ENCODE peak calls at places on chromosomes 11 and 22, in four cellular contexts. N, Y, G and M are unnamed samples.

GRCh38 chr11:122214567-122214966 is 98.6 kb upstream of the BLID start:
- DNase-seq in N (no peak), G (no peak), Y (no peak), M (no peak)

GRCh38 chr22:24049978-24050377 is 38.9 kb downstream of the CABIN1 start:
- DNase-seq in G (no peak), Y (no peak), N (no peak), M (no peak)

GRCh38 chr11:67631427-67631826 is 1.7 kb upstream of the NUDT8 start:
- DNase-seq in Y (no peak), G (no peak), N (no peak), M (no peak)

GRCh38 chr11:78958444-78958843 is 383.8 kb upstream of the NARS2 start:
- DNase-seq in G (no peak), Y (no peak), N (no peak), M (no peak)

GRCh38 chr11:46120361-46120710 is 918 bp downstream of the PHF21A start:
- DNase-seq in G (peak; percentile 54), Y (no peak), N (no peak), M (no peak)

GRCh38 chr11:109892321-109892794 is 200.8 kb upstream of the ZC3H12C start:
- DNase-seq in G (peak; percentile 74), Y (no peak), N (no peak), M (no peak)

GRCh38 chr11:107259826-107260225 is 197.8 kb downstream of the CWF19L2 start:
- DNase-seq in Y (no peak), G (no peak), N (no peak), M (no peak)

GRCh38 chr11:129090056-129090455 is 102.1 kb downstream of the ARHGAP32 start:
- DNase-seq in G (no peak), Y (no peak), N (no peak), M (no peak)

GRCh38 chr11:83140691-83141455 is 16.1 kb upstream of the PCF11 start:
- DNase-seq in Y (no peak), G (no peak), N (no peak), M (peak; percentile 55)

GRCh38 chr11:103862827-103863213 is 173.6 kb upstream of the DDI1 start:
- DNase-seq in Y (no peak), N (no peak), G (no peak), M (no peak)

GRCh38 chr11:70064726-70065317 is 13.3 kb upstream of the ANO1 start:
- DNase-seq in G (no peak), Y (no peak), N (no peak), M (no peak)

GRCh38 chr11:64729851-64730382 is 6.9 kb upstream of the NRXN2 start:
- DNase-seq in Y (no peak), N (no peak), G (peak; percentile 78), M (peak; percentile 53)

GRCh38 chr11:47087801-47088200 is 88.9 kb downstream of the ARFGAP2 start:
- DNase-seq in N (no peak), Y (no peak), G (no peak), M (peak; percentile 57)

GRCh38 chr11:44855138-44855849 is 95.4 kb downstream of the TP53I11 start:
- DNase-seq in N (no peak), Y (no peak), G (no peak), M (no peak)

GRCh38 chr11:36149538-36150242 is 139.5 kb downstream of the COMMD9 start:
- DNase-seq in N (peak; percentile 94), G (peak; percentile 89), Y (peak; percentile 68), M (peak; percentile 87)

GRCh38 chr22:20536590-20537324 is 29.3 kb downstream of the MED15 start:
- DNase-seq in N (no peak), Y (no peak), G (no peak), M (no peak)

GRCh38 chr11:86553322-86553721 is 119.1 kb downstream of the ME3 start:
- DNase-seq in G (no peak), N (no peak), Y (no peak), M (no peak)

GRCh38 chr22:46537946-46538815 is 761 bp upstream of the CELSR1 start:
- DNase-seq in N (peak; percentile 70), Y (no peak), G (no peak), M (peak; percentile 69)

GRCh38 chr11:121762820-121763219 is 310.1 kb upstream of the SORL1-AS1 start:
- DNase-seq in N (no peak), Y (no peak), G (no peak), M (no peak)

GRCh38 chr11:101127348-101127698 is 2.3 kb downstream of the PGR start:
- DNase-seq in N (no peak), Y (no peak), G (peak; percentile 34), M (no peak)

GRCh38 chr11:28384418-28384817 is 276.2 kb downstream of the METTL15 start:
- DNase-seq in N (peak; percentile 5), G (no peak), Y (no peak), M (no peak)

GRCh38 chr22:42967933-42968332 is 47.0 kb downstream of the PACSIN2 start:
- DNase-seq in G (peak; percentile 57), Y (no peak), N (no peak), M (peak; percentile 77)

GRCh38 chr11:40924915-40925314 is 534.5 kb downstream of the LRRC4C start:
- DNase-seq in Y (no peak), N (no peak), G (no peak), M (no peak)

GRCh38 chr22:20258584-20259335 is 9.4 kb downstream of the RTN4R start:
- DNase-seq in G (peak; percentile 91), Y (no peak), N (no peak), M (no peak)

GRCh38 chr22:26634189-26634588 is 12.4 kb downstream of the CRYBA4 start:
- DNase-seq in Y (no peak), G (no peak), N (no peak), M (no peak)

GRCh38 chr11:119419246-119419645 is 3.7 kb downstream of the THY1 start:
- DNase-seq in Y (no peak), N (no peak), G (no peak), M (no peak)

GRCh38 chr22:38850941-38851849 is 7.4 kb upstream of the NPTXR start:
- DNase-seq in Y (no peak), G (peak; percentile 33), N (peak; percentile 36), M (no peak)

GRCh38 chr22:38852522-38852921 is 8.7 kb upstream of the NPTXR start:
- DNase-seq in N (no peak), G (no peak), Y (no peak), M (no peak)

GRCh38 chr22:38849816-38850215 is 6.0 kb upstream of the NPTXR start:
- DNase-seq in Y (no peak), G (no peak), N (no peak), M (no peak)

GRCh38 chr22:38850399-38850798 is 6.6 kb upstream of the NPTXR start:
- DNase-seq in N (no peak), G (no peak), Y (no peak), M (no peak)

GRCh38 chr22:38853149-38853548 is 9.3 kb upstream of the NPTXR start:
- DNase-seq in Y (no peak), N (no peak), G (no peak), M (no peak)
- TF ChIP-seq MYC in Y (no peak), N (no peak), G (no peak), M (no peak)

GRCh38 chr22:38484244-38484643 is 16.3 kb downstream of the KDELR3 start:
- DNase-seq in G (no peak), Y (no peak), N (no peak), M (no peak)

GRCh38 chr22:38481871-38482332 is 14.0 kb downstream of the KDELR3 start:
- DNase-seq in G (no peak), N (no peak), Y (no peak), M (no peak)

GRCh38 chr22:38479096-38479840 is 11.4 kb downstream of the KDELR3 start:
- DNase-seq in G (no peak), Y (no peak), N (no peak), M (no peak)

GRCh38 chr22:38482662-38483308 is 14.9 kb downstream of the KDELR3 start:
- DNase-seq in Y (no peak), N (no peak), G (no peak), M (no peak)

DNA sequence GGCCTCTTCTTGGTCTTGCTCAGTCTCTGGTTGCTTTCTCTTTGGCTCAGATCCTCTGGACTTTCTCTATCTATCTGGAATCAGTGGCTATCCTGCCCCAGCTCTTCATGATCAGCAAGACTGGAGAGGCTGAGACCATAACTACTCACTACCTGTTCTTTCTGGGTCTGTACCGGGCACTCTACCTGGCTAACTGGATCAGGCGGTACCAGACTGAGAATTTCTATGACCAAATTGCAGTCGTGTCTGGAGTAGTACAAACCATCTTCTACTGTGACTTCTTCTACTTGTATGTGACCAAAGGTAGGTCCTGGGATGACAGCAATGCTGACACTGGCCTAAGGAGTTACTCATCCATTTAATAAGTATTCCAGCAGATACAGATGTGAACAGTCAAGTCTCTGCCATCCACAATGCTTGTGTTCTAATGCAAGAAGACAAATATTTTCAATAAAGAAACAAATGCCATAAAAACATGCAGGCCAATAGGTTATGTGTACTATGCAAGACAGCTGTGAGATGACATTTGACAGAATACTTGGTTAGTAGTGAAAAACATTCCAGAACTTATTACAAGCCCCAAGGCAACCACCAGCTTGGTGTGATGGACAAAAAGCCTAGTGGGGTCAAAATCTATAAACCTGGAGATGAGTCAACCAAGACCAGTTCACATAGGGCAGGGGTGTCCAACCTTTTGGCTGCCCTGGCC is 13.4 kb downstream of the KDELR3 start:
- DNase-seq in N (no peak), Y (no peak), G (no peak), M (no peak)
- TF ChIP-seq MYC in N (no peak), Y (no peak), G (no peak), M (no peak)

DNA sequence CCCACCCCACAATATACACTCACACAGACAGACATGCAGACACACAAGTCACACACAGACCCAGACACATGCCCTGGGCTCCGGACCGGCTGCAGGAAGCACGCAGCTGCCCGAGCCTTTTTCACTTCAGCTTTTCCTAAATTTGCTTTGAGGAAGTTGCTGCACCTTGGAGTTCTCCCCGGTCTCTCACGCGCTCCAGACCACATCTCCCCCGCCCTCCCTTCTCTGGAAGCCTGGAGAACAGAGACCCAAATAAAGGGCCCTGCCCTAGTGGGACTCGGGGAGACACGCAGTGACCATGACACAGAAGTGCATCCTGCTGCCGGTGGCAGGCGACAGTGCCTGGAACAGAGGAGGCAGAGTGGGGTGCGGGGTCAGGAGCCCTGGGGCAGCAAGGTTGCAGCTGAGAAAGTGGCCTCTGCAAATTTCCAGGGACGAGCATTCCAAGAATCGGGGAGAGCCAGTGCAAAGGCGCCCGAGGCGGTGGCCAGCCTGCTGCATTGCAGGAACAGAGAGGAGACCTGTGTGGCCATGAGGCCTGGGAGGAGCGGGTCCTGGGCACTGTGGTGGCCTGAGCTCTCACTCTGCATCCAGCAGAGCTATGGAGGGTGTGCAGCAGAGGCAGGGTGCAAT is 19.1 kb downstream of the RPL3 start:
- DNase-seq in Y (no peak), G (no peak), N (no peak), M (peak; percentile 71)
- TF ChIP-seq MYC in Y (no peak), G (no peak), N (no peak), M (no peak)

GRCh38 chr11:116602637-116602942 is 170.2 kb downstream of the BUD13 start:
- DNase-seq in Y (no peak), N (no peak), G (no peak), M (no peak)

GRCh38 chr11:116603783-116604323 is 168.9 kb downstream of the BUD13 start:
- DNase-seq in G (no peak), Y (no peak), N (no peak), M (no peak)

GRCh38 chr11:116607027-116607426 is 165.8 kb downstream of the BUD13 start:
- DNase-seq in N (no peak), G (no peak), Y (no peak), M (peak; percentile 18)

GRCh38 chr11:116606060-116606459 is 166.7 kb downstream of the BUD13 start:
- DNase-seq in N (no peak), G (no peak), Y (no peak), M (no peak)

DNA sequence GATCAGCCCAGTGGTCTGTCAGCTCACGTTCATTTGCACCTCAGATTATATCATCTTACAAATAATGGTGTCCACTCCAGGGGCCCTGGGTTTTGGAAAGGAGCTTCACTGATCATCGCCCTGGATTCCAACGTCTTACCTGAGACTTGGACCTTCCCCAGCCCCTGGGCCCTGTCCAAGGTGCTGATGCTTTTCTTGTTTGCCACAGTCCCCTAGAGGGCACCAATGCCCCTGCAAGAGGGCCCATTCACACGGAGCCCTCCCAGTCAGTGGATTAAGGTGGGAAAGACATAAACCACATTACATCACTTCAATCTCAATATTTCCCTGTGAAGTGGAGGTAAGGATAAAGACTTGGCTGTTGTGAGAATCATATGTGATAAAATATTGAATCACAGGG is 167.2 kb downstream of the BUD13 start:
- DNase-seq in N (peak; percentile 35), G (peak; percentile 40), Y (peak; percentile 58), M (peak; percentile 65)
- TF ChIP-seq MYC in N (no peak), G (no peak), Y (no peak), M (no peak)